ENCODE peak calls at places on chromosomes 3 and 15, in eight cellular contexts. X is GM12865, P is AG04450, R is fibroblast of lung, L is IMR-90, Y is AG09309, Q is cardiac muscle cell, B is OCI-LY7. T is an unnamed sample.
A peak's percentile ranks its signal among the peaks of the same experiment; 100 is the strongest.

GRCh38 chr3:123834631-123835030 is 49.5 kb downstream of the MYLK start:
- DNase-seq in X (no peak), P (peak; percentile 45), R (peak; percentile 53), L (peak; percentile 90), Y (peak; percentile 93), Q (no peak), B (no peak), T (peak; percentile 84)

GRCh38 chr3:107153981-107154380 is 223.3 kb upstream of the CCDC54 start:
- DNase-seq in X (no peak), P (no peak), R (no peak), L (no peak), Y (no peak), Q (no peak), B (no peak), T (no peak)

GRCh38 chr15:48929611-48930170 is 34.0 kb downstream of the SHC4 start:
- DNase-seq in X (no peak), P (no peak), R (no peak), L (peak; percentile 19), Y (no peak), Q (no peak), B (no peak), T (no peak)

GRCh38 chr3:69082805-69083204 is 1.9 kb upstream of the ARL6IP5 start:
- DNase-seq in X (peak; percentile 94), P (no peak), R (peak; percentile 81), L (peak; percentile 83), Y (peak; percentile 81), Q (peak; percentile 58), B (peak; percentile 85), T (peak; percentile 83)

GRCh38 chr15:59256538-59256937 is 49.9 kb downstream of the LDHAL6B start:
- DNase-seq in X (no peak), P (no peak), R (no peak), L (no peak), Y (no peak), Q (no peak), B (no peak), T (no peak)

GRCh38 chr3:71543371-71544016 is 40.0 kb downstream of the FOXP1 start:
- DNase-seq in X (no peak), P (no peak), R (no peak), L (no peak), Y (no peak), Q (no peak), B (peak; percentile 68), T (no peak)

GRCh38 chr3:94076055-94076454 is 13.2 kb downstream of the NSUN3 start:
- DNase-seq in X (no peak), P (peak; percentile 10), R (no peak), L (peak; percentile 68), Y (no peak), Q (no peak), B (no peak), T (peak; percentile 37)

GRCh38 chr3:140242818-140243276 is 307.9 kb downstream of the CLSTN2 start:
- DNase-seq in X (no peak), P (no peak), R (no peak), L (no peak), Y (no peak), Q (peak; percentile 62), B (no peak), T (peak; percentile 53)

GRCh38 chr15:75565062-75565970 is 13.8 kb downstream of the PTPN9 start:
- DNase-seq in X (no peak), P (no peak), R (no peak), L (peak; percentile 55), Y (no peak), Q (no peak), B (no peak), T (peak; percentile 29)

GRCh38 chr3:174330303-174330702 is 528.8 kb upstream of the NAALADL2 start:
- DNase-seq in X (no peak), P (peak; percentile 51), R (peak; percentile 65), L (peak; percentile 85), Y (peak; percentile 81), Q (no peak), B (no peak), T (peak; percentile 76)

GRCh38 chr15:99956022-99956775 is 223.0 kb upstream of the LYSMD4 start:
- DNase-seq in X (no peak), P (no peak), R (no peak), L (no peak), Y (no peak), Q (no peak), B (no peak), T (no peak)

GRCh38 chr3:18062289-18063025 is 320.0 kb upstream of the TBC1D5 start:
- DNase-seq in X (no peak), P (no peak), R (peak; percentile 39), L (peak; percentile 22), Y (peak; percentile 37), Q (no peak), B (no peak), T (peak; percentile 68)

GRCh38 chr3:164918915-164919314 is 159.4 kb downstream of the SI start:
- DNase-seq in X (no peak), P (no peak), R (no peak), L (no peak), Y (no peak), Q (peak; percentile 4), B (no peak), T (no peak)

GRCh38 chr15:99452010-99452409 is 113.8 kb upstream of the MEF2A start:
- DNase-seq in X (no peak), P (no peak), R (no peak), L (no peak), Y (no peak), Q (no peak), B (no peak), T (no peak)

GRCh38 chr15:60297047-60297446 is 100.7 kb downstream of the ANXA2 start:
- DNase-seq in X (peak; percentile 33), P (no peak), R (no peak), L (no peak), Y (no peak), Q (no peak), B (no peak), T (no peak)

GRCh38 chr3:85821130-85821756 is 862.5 kb downstream of the CADM2 start:
- DNase-seq in X (peak; percentile 26), P (no peak), R (peak; percentile 21), L (no peak), Y (no peak), Q (peak; percentile 62), B (peak; percentile 49), T (peak; percentile 14)

GRCh38 chr3:100975714-100976113 is 17.5 kb downstream of the ABI3BP start:
- DNase-seq in X (no peak), P (no peak), R (no peak), L (no peak), Y (no peak), Q (no peak), B (no peak), T (no peak)

GRCh38 chr3:141653872-141654271 is 84.2 kb upstream of the RNF7 start:
- DNase-seq in X (no peak), P (no peak), R (no peak), L (no peak), Y (no peak), Q (peak; percentile 41), B (no peak), T (no peak)

GRCh38 chr3:127307918-127308317 is 20.1 kb upstream of the PRR20G start:
- DNase-seq in X (no peak), P (no peak), R (no peak), L (no peak), Y (no peak), Q (no peak), B (no peak), T (no peak)

GRCh38 chr3:170363471-170363994 is 6.0 kb downstream of the SKIL start:
- DNase-seq in X (no peak), P (no peak), R (no peak), L (no peak), Y (no peak), Q (no peak), B (no peak), T (no peak)

GRCh38 chr3:170372190-170372879 is 14.8 kb downstream of the SKIL start:
- DNase-seq in X (no peak), P (no peak), R (no peak), L (peak; percentile 32), Y (no peak), Q (no peak), B (no peak), T (no peak)

GRCh38 chr3:170367797-170368196 is 10.3 kb downstream of the SKIL start:
- DNase-seq in X (no peak), P (no peak), R (no peak), L (no peak), Y (no peak), Q (no peak), B (peak; percentile 51), T (no peak)

GRCh38 chr3:170364965-170365364 is 7.5 kb downstream of the SKIL start:
- DNase-seq in X (no peak), P (no peak), R (no peak), L (no peak), Y (no peak), Q (no peak), B (no peak), T (no peak)

GRCh38 chr3:170368921-170369320 is 11.4 kb downstream of the SKIL start:
- DNase-seq in X (no peak), P (no peak), R (peak; percentile 44), L (no peak), Y (no peak), Q (no peak), B (no peak), T (no peak)
- H3K4me3 ChIP-seq in X (no peak overlapping the region), P (no peak overlapping the region), R (no peak overlapping the region), L (no peak overlapping the region), Y (no peak overlapping the region), Q (no peak overlapping the region), B (peak overlapping the region; percentile 69), T (no peak overlapping the region)

GRCh38 chr3:36981006-36981405 is 11.9 kb downstream of the EPM2AIP1 start:
- DNase-seq in X (no peak), P (no peak), R (no peak), L (no peak), Y (no peak), Q (no peak), B (no peak), T (no peak)
- TF ChIP-seq CTCF in X (no peak), P (no peak), R (no peak), L (no peak), Y (no peak), Q (no peak), B (no peak), T (no peak)

GRCh38 chr15:84903751-84904150 is 19.3 kb downstream of the SLC28A1 start:
- DNase-seq in X (no peak), P (no peak), R (no peak), L (no peak), Y (no peak), Q (no peak), B (no peak), T (no peak)
- H3K4me3 ChIP-seq in X (no peak overlapping the region), P (no peak overlapping the region), R (no peak overlapping the region), L (no peak overlapping the region), Y (no peak overlapping the region), Q (no peak overlapping the region), B (no peak overlapping the region), T (no peak overlapping the region)

GRCh38 chr3:60835796-60836195 is 415.5 kb downstream of the FHIT start:
- DNase-seq in X (no peak), P (no peak), R (no peak), L (no peak), Y (no peak), Q (no peak), B (no peak), T (no peak)

GRCh38 chr3:60841355-60841754 is 409.9 kb downstream of the FHIT start:
- DNase-seq in X (no peak), P (no peak), R (peak; percentile 24), L (no peak), Y (peak; percentile 16), Q (no peak), B (no peak), T (peak; percentile 21)

DNA sequence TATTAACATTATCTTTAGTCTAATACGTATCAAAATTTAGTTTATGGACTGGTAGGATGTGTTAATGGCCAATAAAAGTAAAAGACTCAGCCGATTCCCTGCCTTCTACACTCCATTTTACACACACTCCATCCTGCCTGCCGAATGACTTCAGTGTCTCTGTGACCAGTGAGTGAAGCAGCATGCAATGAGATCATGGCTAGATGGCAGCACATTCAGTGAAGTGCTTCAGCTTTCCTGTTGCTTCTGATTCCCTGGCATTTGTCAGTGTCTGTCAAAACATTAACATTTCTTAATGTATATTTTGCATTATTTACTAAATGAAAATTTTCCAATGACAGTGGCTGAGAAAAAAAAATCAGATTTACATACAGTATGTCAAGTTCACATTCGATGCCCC is 412.0 kb downstream of the FHIT start:
- DNase-seq in X (no peak), P (no peak), R (peak; percentile 1), L (no peak), Y (no peak), Q (peak; percentile 24), B (no peak), T (no peak)
- TF ChIP-seq CTCF in X (no peak), P (no peak), R (no peak), L (no peak), Y (no peak), Q (no peak), B (no peak), T (no peak)

T was measured in astrocyte of the spinal cord.